ENCODE peak calls at places on chromosomes 4 and X, in four cellular contexts. Y is neural progenitor cell, C is body of pancreas, M is fibroblast of lung. R is an unnamed sample.

GRCh38 chr4:47686294-47686872 is 151.5 kb downstream of the CORIN start:
- DNase-seq in Y (peak; percentile 58), M (peak; percentile 55), C (peak; percentile 42), R (peak; percentile 56)

GRCh38 chr4:86482851-86483490 is 111.1 kb upstream of the PTPN13 start:
- DNase-seq in C (no peak), M (peak; percentile 11), Y (peak; percentile 94), R (no peak)

GRCh38 chr4:46386570-46386969 is 3.4 kb downstream of the GABRA2 start:
- DNase-seq in C (no peak), M (no peak), Y (peak; percentile 38), R (no peak)

GRCh38 chr4:86967798-86968197 is 33.0 kb downstream of the AFF1 start:
- DNase-seq in Y (no peak), M (no peak), C (no peak), R (no peak)

GRCh38 chrX:68932611-68933010 is 103.8 kb downstream of the EFNB1 start:
- DNase-seq in M (peak; percentile 42), C (no peak), Y (no peak), R (peak; percentile 48)

GRCh38 chr4:3516836-3517730 is 15.1 kb downstream of the LRPAP1 start:
- DNase-seq in Y (no peak), M (no peak), C (peak; percentile 10), R (no peak)

GRCh38 chr4:125316781-125317525 is 2.2 kb downstream of the FAT4 start:
- DNase-seq in C (peak; percentile 24), M (peak; percentile 42), Y (peak; percentile 66), R (no peak)

GRCh38 chr4:588351-588849 is 12.3 kb upstream of the TMEM271 start:
- DNase-seq in C (no peak), Y (no peak), M (no peak), R (no peak)

GRCh38 chr4:119103263-119103662 is 32.4 kb upstream of the MYOZ2 start:
- DNase-seq in M (peak; percentile 99), C (no peak), Y (no peak), R (peak; percentile 11)

GRCh38 chr4:185774815-185775684 is 36.9 kb downstream of the SORBS2 start:
- DNase-seq in Y (peak; percentile 26), C (peak; percentile 67), M (peak; percentile 82), R (peak; percentile 35)

GRCh38 chr4:74056114-74056857 is 17.8 kb upstream of the CXCL3 start:
- DNase-seq in M (peak; percentile 74), C (no peak), Y (no peak), R (peak; percentile 29)

GRCh38 chrX:49103637-49104036 is 19.9 kb downstream of the GPKOW start:
- DNase-seq in M (no peak), Y (no peak), C (no peak), R (no peak)

GRCh38 chrX:104684077-104684476 is 118.1 kb downstream of the IL1RAPL2 start:
- DNase-seq in C (no peak), Y (no peak), M (no peak), R (no peak)

GRCh38 chrX:13078739-13079444 is 34.5 kb upstream of the FAM9C start:
- DNase-seq in C (peak; percentile 57), Y (peak; percentile 20), M (peak; percentile 83), R (peak; percentile 71)

GRCh38 chr4:26772096-26772495 is 88.5 kb upstream of the STIM2 start:
- DNase-seq in M (no peak), C (no peak), Y (no peak), R (no peak)

GRCh38 chr4:126991965-126992364 is 640.8 kb upstream of the INTU start:
- DNase-seq in C (no peak), M (peak; percentile 34), Y (no peak), R (no peak)

GRCh38 chr4:72084587-72085011 is 52.8 kb downstream of the NPFFR2 start:
- DNase-seq in M (no peak), Y (no peak), C (no peak), R (no peak)

GRCh38 chr4:125070869-125071268 is 243.9 kb upstream of the FAT4 start:
- DNase-seq in C (no peak), Y (no peak), M (no peak), R (no peak)

GRCh38 chr4:113094802-113095201 is 45.3 kb downstream of the ANK2 start:
- DNase-seq in C (no peak), Y (peak; percentile 40), M (peak; percentile 29), R (no peak)

GRCh38 chr4:304987-305680 is at the start of gene ZNF732:
- DNase-seq in Y (no peak), C (peak; percentile 40), M (peak; percentile 78), R (no peak)

GRCh38 chr4:167587361-167587760 is 353.1 kb upstream of the SPOCK3 start:
- DNase-seq in M (no peak), C (no peak), Y (no peak), R (no peak)

GRCh38 chrX:1336331-1337143 is at the start of gene IL3RA:
- DNase-seq in M (no peak), Y (no peak), C (no peak), R (no peak)

DNA sequence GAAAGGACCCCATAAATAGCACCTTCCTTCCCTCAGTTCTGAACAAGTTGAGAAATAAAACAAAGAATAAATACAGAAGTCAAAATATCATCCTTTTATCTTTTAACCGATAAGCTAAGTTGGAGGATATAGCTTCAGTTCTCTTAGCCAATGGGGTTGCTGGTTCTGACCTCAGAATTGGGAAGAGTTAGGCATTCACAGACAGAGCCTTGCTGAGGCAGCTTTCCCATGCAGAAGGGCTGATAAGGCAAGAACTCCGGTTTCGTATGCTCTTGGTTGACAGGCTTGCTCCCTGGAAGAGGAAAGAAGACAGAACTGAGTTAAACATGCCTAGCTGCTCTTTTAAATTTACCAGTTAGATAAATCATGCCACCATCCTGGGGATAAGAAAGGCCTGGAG is 17.6 kb downstream of the FRAS1 start:
- DNase-seq in Y (no peak), C (no peak), M (no peak), R (no peak)
- H3K27ac ChIP-seq in Y (no peak overlapping the region), C (no peak overlapping the region), M (no peak overlapping the region), R (no peak overlapping the region)

GRCh38 chrX:63466690-63467089 is 115.6 kb upstream of the SPIN4 start:
- DNase-seq in M (no peak), C (no peak), Y (no peak), R (no peak)
- H3K9me3 ChIP-seq in M (no peaks in the 10 kb centered on the region), C (no peaks in the 10 kb centered on the region), Y (peaks cover 17% of the 10 kb centered on the region), R (no peaks in the 10 kb centered on the region)

GRCh38 chrX:115234220-115234557 is 293 bp upstream of the LRCH2 start:
- DNase-seq in M (peak; percentile 56), C (no peak), Y (no peak), R (no peak)
- H3K4me3 ChIP-seq in M (peak overlapping the region; percentile 63), C (no peak overlapping the region), Y (peak overlapping the region; percentile 86), R (no peak overlapping the region)

GRCh38 chrX:129845616-129846190 is 2.0 kb upstream of the ZDHHC9 start:
- DNase-seq in C (no peak), M (no peak), Y (no peak), R (peak; percentile 39)

GRCh38 chrX:129840334-129840733 is 3.4 kb downstream of the ZDHHC9 start:
- DNase-seq in C (no peak), Y (peak; percentile 29), M (peak; percentile 46), R (no peak)

GRCh38 chrX:129843459-129844306 is at the start of gene ZDHHC9:
- DNase-seq in M (peak; percentile 88), Y (peak; percentile 93), C (peak; percentile 86), R (peak; percentile 85)

GRCh38 chrX:129842510-129843208 is 1.0 kb downstream of the ZDHHC9 start:
- DNase-seq in Y (peak; percentile 14), C (peak; percentile 56), M (peak; percentile 35), R (peak; percentile 70)

DNA sequence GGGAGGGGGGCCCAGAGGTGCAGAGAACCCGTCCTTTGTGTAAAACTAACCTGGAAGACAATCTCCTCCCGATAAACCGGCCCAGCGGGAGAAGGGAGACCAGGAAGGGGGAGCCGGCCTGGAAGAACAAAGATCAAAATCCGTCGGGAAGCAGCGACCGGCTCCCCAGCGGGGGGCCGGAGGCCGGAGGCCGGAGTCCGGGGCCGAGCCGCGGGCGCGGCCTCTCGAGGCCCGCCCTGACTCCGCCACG is 552 bp downstream of the ZDHHC9 start:
- DNase-seq in C (no peak), Y (peak; percentile 65), M (no peak), R (no peak)
- H3K27ac ChIP-seq in C (peak overlapping the region; percentile 63), Y (no peak overlapping the region), M (peak overlapping the region; percentile 76), R (peak overlapping the region; percentile 83)

GRCh38 chrX:155877288-155877687 is 3.9 kb upstream of the VAMP7 start:
- DNase-seq in M (no peak), C (no peak), Y (no peak), R (no peak)

GRCh38 chrX:155876704-155877103 is 4.4 kb upstream of the VAMP7 start:
- DNase-seq in C (no peak), Y (no peak), M (no peak), R (no peak)

GRCh38 chrX:155886409-155886808 is 5.3 kb downstream of the VAMP7 start:
- DNase-seq in Y (no peak), M (no peak), C (no peak), R (no peak)

GRCh38 chrX:155880586-155881157 is 473 bp upstream of the VAMP7 start:
- DNase-seq in Y (no peak), C (no peak), M (peak; percentile 5), R (peak; percentile 3)

GRCh38 chrX:155881158-155881993 is at the start of gene VAMP7:
- DNase-seq in C (peak; percentile 84), Y (peak; percentile 92), M (peak; percentile 83), R (peak; percentile 90)
- H3K9me3 ChIP-seq in C (no peaks in the 10 kb centered on the region), Y (no peaks in the 10 kb centered on the region), M (no peaks in the 10 kb centered on the region), R (no peaks in the 10 kb centered on the region)

GRCh38 chrX:17592117-17592516 is 145.2 kb upstream of the SCML1 start:
- DNase-seq in C (no peak), M (no peak), Y (no peak), R (no peak)

GRCh38 chrX:17587352-17587751 is 149.9 kb upstream of the SCML1 start:
- DNase-seq in Y (no peak), M (no peak), C (no peak), R (no peak)

GRCh38 chrX:17591741-17592110 is 145.6 kb upstream of the SCML1 start:
- DNase-seq in C (no peak), Y (no peak), M (peak; percentile 90), R (no peak)

GRCh38 chrX:17588303-17588702 is 149.0 kb upstream of the SCML1 start:
- DNase-seq in M (no peak), C (no peak), Y (no peak), R (no peak)

DNA sequence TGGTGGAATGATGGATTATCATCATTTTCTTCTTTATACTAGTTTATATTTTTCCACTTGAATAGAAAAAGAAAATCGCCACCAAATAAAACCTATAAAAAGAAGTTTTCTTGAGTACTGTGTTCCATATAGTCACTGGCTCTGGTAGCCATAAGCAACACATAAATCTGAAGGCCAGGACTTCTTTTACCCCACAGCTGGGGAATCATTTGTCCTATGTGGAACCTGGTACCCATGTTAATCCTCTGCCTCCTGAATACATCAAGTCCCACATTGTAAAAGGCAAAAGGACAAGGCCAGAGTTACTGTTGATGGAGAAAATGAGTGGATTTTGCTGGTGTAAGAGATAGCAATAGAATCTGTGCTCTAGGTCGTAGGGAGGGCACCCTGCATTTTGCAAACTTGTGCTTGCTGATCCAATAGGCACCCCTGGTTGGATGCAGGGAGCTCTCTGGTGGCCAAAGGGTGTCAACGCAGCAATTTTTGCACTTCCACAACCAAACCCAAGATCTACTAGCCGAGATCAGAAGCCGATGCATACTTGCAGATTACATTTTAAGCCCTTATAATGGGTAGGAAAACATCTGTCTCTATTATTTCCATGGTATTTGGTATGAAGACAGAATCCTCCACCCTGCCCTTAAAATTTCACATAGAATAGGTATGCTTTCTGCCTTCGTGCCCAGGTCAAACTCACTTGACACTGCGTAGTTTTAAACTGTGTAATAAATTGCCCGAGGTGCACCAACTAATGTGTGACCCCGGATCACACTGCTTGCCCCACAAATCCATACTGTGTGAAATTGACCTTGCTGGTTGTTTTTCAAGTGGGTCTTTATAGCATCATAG is 146.2 kb upstream of the SCML1 start:
- DNase-seq in C (peak; percentile 58), M (peak; percentile 94), Y (peak; percentile 65), R (peak; percentile 60)
- H3K4me3 ChIP-seq in C (no peak overlapping the region), M (no peak overlapping the region), Y (no peak overlapping the region), R (no peak overlapping the region)

R was measured in small intestine.